ENCODE peak calls at places on chromosome 7, in four cellular contexts. J is fibroblast of lung, L is GM23248, S is neural progenitor cell. V is an unnamed sample.

GRCh38 chr7:144641389-144642044 is 194.3 kb downstream of the TPK1 start:
- DNase-seq in J (no peak), L (no peak), S (no peak), V (no peak)

GRCh38 chr7:155213385-155213784 is 84.3 kb upstream of the INSIG1 start:
- DNase-seq in J (peak), L (peak), S (no peak), V (peak)

GRCh38 chr7:136114966-136115762 is 138.0 kb upstream of the MTPN start:
- DNase-seq in J (peak), L (peak), S (peak), V (peak)

GRCh38 chr7:15783971-15784693 is 97.6 kb upstream of the MEOX2 start:
- DNase-seq in J (no peak), L (no peak), S (peak), V (no peak)

GRCh38 chr7:103605640-103606039 is 159.6 kb upstream of the SLC26A5 start:
- DNase-seq in J (no peak), L (no peak), S (no peak), V (peak)

GRCh38 chr7:119090851-119091250 is 866.3 kb downstream of the ANKRD7 start:
- DNase-seq in J (peak), L (no peak), S (no peak), V (no peak)

GRCh38 chr7:77482015-77482414 is 55.1 kb upstream of the PTPN12 start:
- DNase-seq in J (no peak), L (peak), S (no peak), V (peak)

GRCh38 chr7:143043391-143043790 is 8.8 kb upstream of the OR6V1 start:
- DNase-seq in J (no peak), L (peak), S (no peak), V (no peak)

GRCh38 chr7:119028736-119029135 is 804.2 kb downstream of the ANKRD7 start:
- DNase-seq in J (no peak), L (no peak), S (no peak), V (peak)

GRCh38 chr7:150979706-150980390 is 1.7 kb upstream of the KCNH2 start:
- DNase-seq in J (no peak), L (no peak), S (no peak), V (no peak)
- TF ChIP-seq EZH2 in J (no peak), L (no peak), S (no peak), V (no peak)

GRCh38 chr7:47218378-47219176 is 363.3 kb downstream of the TNS3 start:
- DNase-seq in J (no peak), L (peak), S (no peak), V (no peak)
- H3K4me2 ChIP-seq in J (no peak), L (no peak), S (no peak), V (no peak)

GRCh38 chr7:44251269-44251668 is 50.5 kb downstream of the YKT6 start:
- DNase-seq in J (no peak), L (no peak), S (no peak), V (no peak)
- TF ChIP-seq EZH2 in J (no peak), L (no peak), S (no peak), V (no peak)

GRCh38 chr7:158710651-158711102 is 6.1 kb upstream of the NCAPG2 start:
- DNase-seq in J (peak), L (peak), S (no peak), V (no peak)
- H3K4me2 ChIP-seq in J (no peak), L (no peak), S (no peak), V (no peak)

GRCh38 chr7:101169110-101169837 is 3.9 kb upstream of the VGF start:
- DNase-seq in J (no peak), L (no peak), S (no peak), V (no peak)

GRCh38 chr7:101166603-101166908 is 1.2 kb upstream of the VGF start:
- DNase-seq in J (no peak), L (no peak), S (no peak), V (no peak)

GRCh38 chr7:101168412-101169049 is 3.2 kb upstream of the VGF start:
- DNase-seq in J (no peak), L (no peak), S (no peak), V (no peak)

GRCh38 chr7:101166909-101167644 is 1.7 kb upstream of the VGF start:
- DNase-seq in J (no peak), L (no peak), S (peak), V (no peak)

DNA sequence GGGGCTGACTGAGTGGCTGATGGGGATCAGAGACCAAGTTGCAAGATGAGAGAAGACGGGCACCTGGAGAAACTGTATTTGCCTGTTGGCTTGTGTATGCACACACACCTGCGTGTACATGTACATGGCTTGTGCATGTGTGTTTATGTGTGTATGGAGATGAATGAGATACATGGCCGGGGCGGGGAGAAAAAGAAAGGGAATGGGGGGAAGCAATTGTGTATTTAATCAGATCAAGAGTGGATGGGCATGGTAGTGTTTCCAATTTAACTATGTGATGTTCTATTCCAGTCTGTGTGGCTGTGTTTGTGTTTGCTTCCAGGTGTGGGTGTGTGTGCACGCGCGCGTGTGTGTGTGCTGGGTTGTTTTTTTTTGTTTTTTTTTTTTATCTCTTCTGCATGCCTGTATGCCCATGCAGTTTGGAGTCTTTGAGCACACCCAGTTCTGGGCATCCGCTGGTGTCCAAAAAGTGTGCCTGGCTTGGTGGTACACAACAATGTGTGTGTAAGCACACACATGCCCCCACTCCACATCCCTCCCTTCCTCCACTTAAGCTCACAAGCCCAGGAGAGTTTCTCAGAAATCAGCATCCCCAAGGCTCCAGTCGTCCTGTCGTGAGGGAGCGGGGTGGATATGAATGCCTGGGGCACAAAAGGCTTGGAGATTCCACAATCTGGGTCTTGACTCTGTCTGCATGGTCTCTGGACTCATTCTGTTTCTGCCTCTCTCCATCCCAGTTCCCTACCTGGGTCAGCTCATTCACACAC is 2.5 kb upstream of the VGF start:
- DNase-seq in J (no peak), L (no peak), S (no peak), V (no peak)
- TF ChIP-seq EZH2 in J (no peak), L (no peak), S (no peak), V (no peak)

GRCh38 chr7:111173990-111174389 is 83.1 kb downstream of the LRRN3 start:
- DNase-seq in J (no peak), L (no peak), S (no peak), V (no peak)
- H3K4me2 ChIP-seq in J (no peak), L (no peak), S (no peak), V (no peak)

GRCh38 chr7:148986737-148987009 is 41.6 kb downstream of the PDIA4 start:
- DNase-seq in J (no peak), L (no peak), S (no peak), V (no peak)
- TF ChIP-seq EZH2 in J (no peak), L (no peak), S (no peak), V (no peak)

DNA sequence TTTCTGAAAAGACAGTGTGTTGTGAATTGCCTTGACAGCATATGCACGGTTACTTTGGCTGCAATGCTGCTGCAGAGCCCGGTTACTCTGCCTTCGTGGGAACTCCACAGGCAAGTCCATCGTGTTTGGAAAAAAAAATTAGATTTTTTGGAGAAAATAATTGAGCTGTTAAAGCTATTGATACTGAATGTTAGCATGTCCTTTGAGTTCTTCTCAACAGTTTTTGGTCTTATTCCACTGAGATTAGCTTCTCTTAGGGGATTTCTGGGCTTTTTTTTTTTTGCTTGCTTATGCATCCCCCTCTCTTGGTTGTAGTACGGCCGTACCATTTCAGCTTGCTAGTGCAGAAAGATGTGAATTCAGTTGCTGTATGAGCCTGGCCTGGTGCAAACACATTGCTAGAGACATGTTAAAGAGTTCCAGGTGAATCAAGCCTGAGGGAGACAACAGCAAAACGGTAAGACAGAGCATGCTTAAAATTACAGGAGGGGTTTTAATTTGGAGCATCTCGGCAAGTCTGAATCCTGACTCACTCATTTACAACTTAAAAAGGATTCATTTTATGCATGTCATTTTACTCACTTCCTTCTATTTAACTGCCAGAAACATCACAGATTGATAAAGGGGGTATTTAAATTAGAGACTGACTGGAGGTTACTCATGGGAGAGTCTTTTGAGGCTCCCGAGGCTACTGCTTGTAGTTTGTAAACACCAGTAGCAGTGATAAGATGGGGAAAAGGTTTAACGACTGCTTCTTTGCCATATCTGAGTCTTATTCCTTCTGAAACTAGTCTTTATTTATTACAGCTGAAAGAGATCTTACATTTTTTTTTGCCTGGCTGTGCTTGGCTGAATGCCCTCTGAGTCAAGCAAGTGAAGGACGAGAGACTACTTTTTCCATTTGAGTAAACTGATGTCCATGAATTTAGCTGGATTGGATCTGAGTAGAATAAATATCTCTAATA is 113.7 kb downstream of the CDK14 start:
- DNase-seq in J (peak), L (peak), S (no peak), V (peak)
- H3K4me2 ChIP-seq in J (peak), L (peak), S (peak), V (peak)

GRCh38 chr7:157079116-157079515 is 59.6 kb upstream of the UBE3C start:
- DNase-seq in J (no peak), L (no peak), S (no peak), V (no peak)

GRCh38 chr7:157076466-157076865 is 62.3 kb upstream of the UBE3C start:
- DNase-seq in J (no peak), L (no peak), S (no peak), V (no peak)

GRCh38 chr7:157080111-157080730 is 58.5 kb upstream of the UBE3C start:
- DNase-seq in J (no peak), L (peak), S (no peak), V (peak)

GRCh38 chr7:157077021-157077420 is 61.7 kb upstream of the UBE3C start:
- DNase-seq in J (no peak), L (no peak), S (no peak), V (no peak)

DNA sequence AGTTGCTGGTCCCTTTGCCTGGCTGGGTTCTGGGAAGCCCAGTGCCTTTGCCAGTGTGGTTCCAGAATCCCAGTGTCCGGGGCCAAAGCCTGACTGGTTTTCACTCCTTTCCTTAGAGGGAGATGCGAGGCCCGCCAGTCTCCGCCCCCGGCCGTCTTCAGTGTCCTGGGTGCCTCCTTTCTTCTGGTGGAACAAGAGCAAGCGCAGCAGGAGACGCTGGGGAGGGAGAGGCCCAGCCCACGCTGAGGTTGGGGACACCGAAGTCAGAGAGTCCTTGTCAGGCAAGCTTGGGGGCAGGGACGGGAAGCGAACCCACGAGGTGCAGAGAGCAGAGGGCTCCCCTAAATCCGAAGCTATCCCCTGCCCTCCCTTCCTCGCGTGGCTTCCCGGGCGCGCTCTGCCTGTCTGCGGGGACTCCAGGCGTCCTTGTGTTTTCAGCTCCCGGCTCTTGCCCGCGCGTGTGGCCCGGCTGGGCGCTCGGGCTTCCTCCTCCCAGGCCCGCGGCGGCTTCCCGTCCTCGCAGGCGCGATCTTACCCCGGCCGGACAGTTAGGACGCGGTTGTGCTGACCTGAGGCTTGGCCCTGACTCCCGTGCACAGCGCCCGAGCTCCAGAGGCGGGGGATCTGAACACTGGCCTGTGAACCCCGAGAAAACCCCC is 60.6 kb upstream of the UBE3C start:
- DNase-seq in J (no peak), L (peak), S (peak), V (no peak)
- TF ChIP-seq EZH2 in J (no peak), L (no peak), S (peak), V (no peak)

GRCh38 chr7:101804087-101804631 is 13.3 kb upstream of the CUX1 start:
- DNase-seq in J (no peak), L (peak), S (peak), V (no peak)

GRCh38 chr7:101803203-101804086 is 14.0 kb upstream of the CUX1 start:
- DNase-seq in J (no peak), L (no peak), S (no peak), V (no peak)

DNA sequence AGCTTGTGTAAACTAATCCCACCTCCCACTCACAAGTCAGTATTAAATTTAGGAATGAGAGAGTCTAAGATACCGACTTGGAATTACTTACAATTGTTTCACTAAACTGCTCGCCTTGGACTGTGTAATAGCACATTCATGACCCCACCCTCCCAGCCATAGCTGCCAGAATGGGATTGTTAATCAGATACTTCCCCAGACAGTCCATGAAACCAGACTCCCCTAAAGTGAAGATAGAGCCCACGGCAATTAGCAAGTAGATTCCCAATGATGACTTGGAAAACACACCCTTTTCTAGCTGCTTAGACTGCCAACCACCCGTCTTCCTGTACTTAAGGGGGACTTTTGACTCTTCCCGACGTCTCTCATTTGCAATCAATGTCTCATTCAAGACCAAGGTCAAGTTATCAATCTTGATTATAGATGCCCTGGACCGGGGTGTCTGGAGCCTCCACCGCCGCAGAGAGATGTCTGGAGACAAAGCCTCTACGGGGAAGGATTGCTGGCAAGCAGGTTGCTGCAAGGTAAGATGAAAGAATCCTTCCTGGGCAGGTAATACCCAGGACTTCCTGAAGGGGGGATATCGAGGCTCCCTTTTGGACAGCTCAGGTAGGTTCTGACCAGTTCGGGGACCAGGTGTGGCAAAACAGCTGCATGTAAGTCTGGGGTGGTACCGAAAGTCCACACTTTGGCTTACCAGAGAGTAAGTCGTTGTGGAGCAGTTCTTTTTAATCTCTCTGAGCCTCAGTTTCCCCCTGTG is 12.6 kb upstream of the CUX1 start:
- DNase-seq in J (no peak), L (peak), S (peak), V (peak)
- H3K4me2 ChIP-seq in J (no peak), L (no peak), S (no peak), V (no peak)

V was measured in PC-3.